ENCODE peak calls at places on chromosomes 3 and 15, in nine cellular contexts. Y is activated CD8-positive, alpha-beta T cell treated with anti-CD3 and anti-CD28 coated beads, Interleukin-2, amount 10 ng/mL, durations not matched to agents 7 days and 5 days; M is CMK; A is AML-193; C is NAMALWA; W is dermis microvascular lymphatic vessel endothelial cell; N is stimulated activated CD8-positive, alpha-beta memory T cell treated with anti-CD3 and anti-CD28 coated beads, Interleukin-7, amount 100 ng/mL, for 1 hour; O is EH; R is body of pancreas. G is an unnamed sample.

GRCh38 chr15:77864211-77865105 is 213.1 kb downstream of the TBC1D2B start:
- DNase-seq in Y (no peak), M (no peak), A (no peak), C (no peak), W (no peak), N (no peak), O (no peak), R (no peak), G (no peak)

GRCh38 chr3:127203024-127203423 is 10.1 kb downstream of the PRR23E start:
- DNase-seq in Y (no peak), M (no peak), A (no peak), C (no peak), W (no peak), N (no peak), O (no peak), R (no peak), G (no peak)

GRCh38 chr3:38536686-38537085 is 40.5 kb downstream of the EXOG start:
- DNase-seq in Y (no peak), M (no peak), A (no peak), C (no peak), W (no peak), N (no peak), O (no peak), R (no peak), G (peak; percentile 3)

GRCh38 chr3:124364230-124365022 is 365.8 kb upstream of the UMPS start:
- DNase-seq in Y (no peak), M (no peak), A (no peak), C (no peak), W (no peak), N (no peak), O (peak; percentile 17), R (peak; percentile 8), G (no peak)

GRCh38 chr3:53996153-53996861 is 104.6 kb upstream of the SELENOK start:
- DNase-seq in Y (no peak), M (no peak), A (no peak), C (no peak), W (no peak), N (no peak), O (no peak), R (no peak), G (no peak)

GRCh38 chr15:99421172-99421656 is 144.6 kb upstream of the MEF2A start:
- DNase-seq in Y (peak; percentile 65), M (no peak), A (no peak), C (no peak), W (no peak), N (peak; percentile 20), O (no peak), R (no peak), G (peak; percentile 72)

GRCh38 chr15:89531796-89532537 is 35.6 kb upstream of the RHCG start:
- DNase-seq in Y (no peak), M (no peak), A (no peak), C (no peak), W (peak; percentile 16), N (no peak), O (peak; percentile 16), R (no peak), G (no peak)

GRCh38 chr3:172125963-172126403 is 86.6 kb downstream of the FNDC3B start:
- DNase-seq in Y (no peak), M (no peak), A (no peak), C (no peak), W (no peak), N (no peak), O (peak; percentile 92), R (peak; percentile 76), G (no peak)

GRCh38 chr3:185225523-185225922 is 28.3 kb downstream of the EHHADH start:
- DNase-seq in Y (no peak), M (no peak), A (no peak), C (no peak), W (no peak), N (no peak), O (peak; percentile 80), R (no peak), G (no peak)

GRCh38 chr15:39881790-39882189 is 38.3 kb downstream of the GPR176 start:
- DNase-seq in Y (no peak), M (no peak), A (no peak), C (no peak), W (no peak), N (no peak), O (no peak), R (no peak), G (no peak)

GRCh38 chr15:49301562-49301961 is 121.5 kb upstream of the FGF7 start:
- DNase-seq in Y (no peak), M (no peak), A (no peak), C (no peak), W (no peak), N (no peak), O (peak; percentile 22), R (no peak), G (no peak)

GRCh38 chr15:74798388-74799254 is 14.0 kb upstream of the LMAN1L start:
- DNase-seq in Y (no peak), M (no peak), A (no peak), C (peak; percentile 53), W (no peak), N (no peak), O (no peak), R (peak; percentile 80), G (no peak)

GRCh38 chr3:100603449-100603848 is 6.0 kb upstream of the ADGRG7 start:
- DNase-seq in Y (no peak), M (no peak), A (peak; percentile 69), C (peak; percentile 31), W (peak; percentile 23), N (no peak), O (peak; percentile 45), R (peak; percentile 9), G (no peak)

GRCh38 chr15:42375252-42375651 is 16.0 kb downstream of the CAPN3 start:
- DNase-seq in Y (no peak), M (no peak), A (no peak), C (no peak), W (no peak), N (no peak), O (no peak), R (no peak), G (no peak)

GRCh38 chr3:5021571-5022092 is 42.4 kb downstream of the BHLHE40 start:
- DNase-seq in Y (no peak), M (no peak), A (no peak), C (no peak), W (peak; percentile 83), N (no peak), O (peak; percentile 86), R (no peak), G (no peak)

GRCh38 chr3:72738752-72739520 is 109.3 kb downstream of the SHQ1 start:
- DNase-seq in Y (peak; percentile 71), M (no peak), A (no peak), C (peak; percentile 38), W (peak; percentile 16), N (peak; percentile 55), O (peak; percentile 23), R (peak; percentile 62), G (peak; percentile 76)

GRCh38 chr3:118782755-118783202 is 251.9 kb downstream of the IGSF11 start:
- DNase-seq in Y (no peak), M (no peak), A (no peak), C (no peak), W (no peak), N (no peak), O (no peak), R (no peak), G (no peak)

GRCh38 chr15:92932946-92933649 is 33.0 kb downstream of the CHD2 start:
- DNase-seq in Y (no peak), M (no peak), A (no peak), C (no peak), W (no peak), N (no peak), O (no peak), R (no peak), G (no peak)

GRCh38 chr15:38885477-38885952 is 320.9 kb upstream of the RASGRP1 start:
- DNase-seq in Y (no peak), M (no peak), A (no peak), C (no peak), W (no peak), N (no peak), O (peak; percentile 82), R (no peak), G (no peak)

G was measured in activated CD4-positive, alpha-beta memory T cell treated with anti-CD3 and anti-CD28 coated beads, Interleukin-2, amount 10 ng/mL, durations not matched to agents 7 days and 5 days.